ENCODE peak calls at places on chromosomes 4 and X, in eight cellular contexts. A is psoas muscle, F is GM12878, H is AG09309, O is retinal pigment epithelial cell, Q is foreskin fibroblast, N is WERI-Rb-1, U is lower lobe of right lung. L is an unnamed sample.

GRCh38 chr4:152723236-152723635 is 43.4 kb upstream of the TMEM154 start:
- DNase-seq in A (no peak), F (no peak), H (no peak), O (no peak), Q (no peak), N (no peak), U (no peak), L (no peak)

GRCh38 chr4:111362891-111363290 is 740.0 kb upstream of the PITX2 start:
- DNase-seq in A (peak), F (no peak), H (peak), O (no peak), Q (peak), N (no peak), U (no peak), L (no peak)

GRCh38 chr4:158255727-158256324 is 45.5 kb downstream of the TMEM144 start:
- DNase-seq in A (no peak), F (no peak), H (peak), O (no peak), Q (peak), N (no peak), U (no peak), L (no peak)

GRCh38 chrX:34653811-34654210 is 3.3 kb downstream of the TMEM47 start:
- DNase-seq in A (no peak), F (no peak), H (no peak), O (peak), Q (no peak), N (no peak), U (no peak), L (no peak)

GRCh38 chrX:26851981-26852380 is 611.2 kb downstream of the PPP4R3C start:
- DNase-seq in A (no peak), F (no peak), H (no peak), O (peak), Q (peak), N (peak), U (no peak), L (no peak)

GRCh38 chr4:163113921-163114703 is 52.6 kb downstream of the NAF1 start:
- DNase-seq in A (no peak), F (no peak), H (no peak), O (no peak), Q (no peak), N (no peak), U (no peak), L (no peak)

GRCh38 chrX:115564243-115564642 is 3.3 kb downstream of the PLS3 start:
- DNase-seq in A (no peak), F (no peak), H (no peak), O (no peak), Q (no peak), N (no peak), U (no peak), L (no peak)

GRCh38 chrX:103356023-103356798 is at the start of gene TCEAL9:
- DNase-seq in A (peak), F (no peak), H (peak), O (peak), Q (peak), N (peak), U (peak), L (peak)

GRCh38 chr4:13102344-13102743 is 381.8 kb downstream of the RAB28 start:
- DNase-seq in A (no peak), F (no peak), H (no peak), O (no peak), Q (no peak), N (no peak), U (no peak), L (no peak)

GRCh38 chr4:132565542-132565941 is 583.6 kb upstream of the PCDH10 start:
- DNase-seq in A (no peak), F (no peak), H (no peak), O (no peak), Q (no peak), N (no peak), U (no peak), L (no peak)

GRCh38 chrX:19019996-19020395 is 36.1 kb upstream of the PHKA2 start:
- DNase-seq in A (no peak), F (no peak), H (no peak), O (no peak), Q (no peak), N (no peak), U (no peak), L (no peak)

GRCh38 chrX:19017271-19017670 is 33.4 kb upstream of the PHKA2 start:
- DNase-seq in A (peak), F (no peak), H (no peak), O (no peak), Q (no peak), N (peak), U (no peak), L (no peak)
- TF ChIP-seq CTCF in A (peak), F (peak), H (peak), O (peak), Q (peak), N (peak), U (peak), L (peak)

GRCh38 chr4:46934731-46935130 is 25.7 kb upstream of the COX7B2 start:
- DNase-seq in A (no peak), F (no peak), H (no peak), O (no peak), Q (no peak), N (no peak), U (no peak), L (no peak)

GRCh38 chr4:46933686-46934085 is 24.6 kb upstream of the COX7B2 start:
- DNase-seq in A (no peak), F (no peak), H (no peak), O (no peak), Q (no peak), N (no peak), U (no peak), L (no peak)

GRCh38 chr4:46931981-46932380 is 22.9 kb upstream of the COX7B2 start:
- DNase-seq in A (no peak), F (peak), H (no peak), O (no peak), Q (no peak), N (peak), U (no peak), L (no peak)

DNA sequence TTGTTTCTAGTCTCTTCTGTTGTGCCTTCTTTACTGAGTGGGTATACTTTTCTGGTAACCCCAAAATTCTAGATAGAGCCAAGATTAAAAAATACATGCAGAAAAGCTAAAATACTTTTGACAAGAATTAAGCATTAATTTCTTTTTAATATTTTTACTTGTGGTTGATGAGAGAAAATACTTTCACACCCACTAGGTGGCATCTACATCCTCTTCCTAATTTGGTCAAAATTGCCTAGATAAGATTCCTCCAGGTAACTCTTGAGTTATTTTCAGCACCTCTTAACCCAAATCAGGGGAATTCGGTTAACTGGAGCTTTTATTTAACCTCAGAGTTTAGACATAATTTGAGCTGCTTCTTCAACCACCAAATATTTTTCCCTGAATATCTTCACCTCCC is 28.4 kb upstream of the COX7B2 start:
- DNase-seq in A (no peak), F (no peak), H (no peak), O (no peak), Q (no peak), N (no peak), U (no peak), L (no peak)
- TF ChIP-seq CTCF in A (no peak), F (peak), H (no peak), O (peak), Q (no peak), N (no peak), U (no peak), L (peak)

DNA sequence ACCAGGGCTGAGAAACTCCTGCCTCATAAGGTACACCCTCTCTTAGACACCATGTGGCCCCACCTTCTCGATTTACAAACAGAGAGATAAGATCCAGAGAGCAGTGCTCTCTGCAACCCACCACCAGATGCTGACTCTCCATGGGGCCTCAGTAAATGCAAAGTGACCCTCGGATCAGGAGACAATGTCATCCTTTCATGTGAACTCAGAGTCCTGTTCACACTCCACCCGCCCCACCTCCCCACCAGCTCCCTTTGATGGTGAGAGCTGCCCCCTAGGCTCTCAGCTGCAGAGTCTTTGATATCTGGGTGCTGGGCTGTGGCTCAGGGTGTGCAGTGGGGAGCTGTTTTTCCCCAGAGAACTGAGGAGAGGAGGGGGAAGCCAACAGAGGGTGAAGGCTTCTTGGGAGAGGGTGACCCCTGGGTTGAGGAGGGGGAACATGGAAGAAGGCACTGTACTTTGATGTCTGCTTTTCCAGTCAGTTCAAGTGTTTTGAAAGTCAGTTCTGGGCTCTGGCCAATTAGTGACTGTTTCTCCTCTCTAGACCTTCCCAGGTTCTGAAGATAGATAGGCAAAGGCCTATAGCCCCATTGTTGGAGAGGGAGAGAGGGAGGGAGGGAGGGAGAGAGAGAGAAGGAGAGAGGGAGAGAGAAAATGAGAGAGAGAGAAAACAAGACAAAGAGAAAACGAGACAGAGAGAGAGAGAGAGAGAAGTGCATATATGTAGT is 88.2 kb downstream of the SCD5 start:
- DNase-seq in A (no peak), F (no peak), H (no peak), O (no peak), Q (no peak), N (no peak), U (no peak), L (no peak)
- TF ChIP-seq CTCF in A (no peak), F (no peak), H (no peak), O (no peak), Q (no peak), N (no peak), U (no peak), L (no peak)

DNA sequence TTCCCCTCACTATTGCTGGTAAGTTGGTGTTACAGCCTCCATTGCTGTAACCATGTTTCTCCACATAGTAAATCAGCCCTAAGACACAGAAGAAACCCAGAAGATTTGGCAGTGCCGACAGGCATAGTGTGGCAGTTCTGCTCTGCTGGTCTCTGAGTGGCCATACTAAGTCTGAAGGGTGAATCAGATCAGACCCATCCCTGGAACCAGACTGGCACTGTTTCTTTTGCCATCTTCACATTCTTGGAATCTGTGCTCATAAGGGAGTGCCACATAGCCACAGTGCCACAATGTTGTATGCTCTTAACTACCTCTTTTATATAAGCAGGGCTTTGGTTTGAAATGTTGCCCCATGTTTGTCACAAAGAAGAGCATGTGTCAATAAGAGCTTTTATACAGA is 128.3 kb downstream of the CBR4 start:
- DNase-seq in A (no peak), F (no peak), H (no peak), O (no peak), Q (no peak), N (no peak), U (no peak), L (no peak)
- TF ChIP-seq CTCF in A (no peak), F (no peak), H (no peak), O (no peak), Q (no peak), N (no peak), U (no peak), L (no peak)

DNA sequence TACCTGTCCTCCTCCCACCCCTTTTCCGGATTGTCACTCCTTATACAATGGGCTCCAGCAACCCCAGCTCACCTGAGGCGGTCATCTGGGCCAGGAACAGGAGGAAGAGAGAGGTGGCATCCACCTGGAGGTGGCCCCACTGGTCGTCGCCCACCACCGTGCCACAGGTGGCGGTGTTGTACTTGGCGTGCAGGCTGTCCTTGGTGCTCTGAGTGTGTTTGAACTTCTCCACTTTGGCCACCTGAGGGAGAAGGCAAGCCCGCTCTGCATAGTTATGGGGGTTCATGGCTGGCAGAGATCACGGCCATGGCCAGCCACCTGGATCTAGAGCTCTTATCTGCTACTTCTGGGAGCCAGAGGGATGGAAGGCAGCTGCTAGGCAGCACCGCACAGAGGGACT is 32.9 kb downstream of the PHKA2 start:
- DNase-seq in A (no peak), F (no peak), H (no peak), O (no peak), Q (no peak), N (peak), U (no peak), L (no peak)
- TF ChIP-seq CTCF in A (no peak), F (no peak), H (peak), O (peak), Q (no peak), N (peak), U (no peak), L (no peak)

DNA sequence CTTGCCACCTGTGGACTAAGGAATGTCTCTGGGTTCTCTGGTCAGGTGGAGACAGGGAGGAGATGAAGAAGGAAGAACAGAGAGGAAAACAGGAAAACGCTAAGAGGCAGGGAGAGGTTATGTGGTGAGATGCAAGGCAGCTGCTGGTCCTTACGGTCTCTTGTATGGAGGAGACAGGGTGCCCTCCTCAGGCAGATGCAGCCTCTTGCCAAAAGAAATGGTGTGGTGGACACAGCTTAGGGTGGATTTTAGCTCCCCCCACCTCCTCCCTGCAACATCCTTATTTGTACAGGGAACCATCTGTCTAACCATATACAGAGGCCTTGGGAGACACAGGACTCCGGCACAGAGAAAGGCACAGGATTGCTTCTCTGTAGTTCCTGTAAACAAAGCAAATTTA is 9.7 kb downstream of the OCIAD2 start:
- DNase-seq in A (no peak), F (no peak), H (no peak), O (no peak), Q (no peak), N (peak), U (no peak), L (no peak)
- TF ChIP-seq CTCF in A (no peak), F (no peak), H (no peak), O (no peak), Q (no peak), N (peak), U (no peak), L (no peak)

L was measured in kidney epithelial cell.